ENCODE peak calls at places on chromosomes 16 and 17, in seven cellular contexts. One of them, this sample, is unnamed. For H3K36me3, the result is how much of the 10 kb centered on the place peaks cover.

GRCh38 chr16:29830774-29831173 is 10.5 kb downstream of the MVP start:
- DNase-seq in heart left ventricle: no peak
- DNase-seq in tibial artery: no peak
- DNase-seq in GM23338: no peak
- DNase-seq in astrocyte: no peak
- DNase-seq in body of pancreas: no peak
- DNase-seq in fibroblast of lung: no peak
- DNase-seq in this sample: no peak

GRCh38 chr16:28475221-28475620 is 3.1 kb upstream of the NPIPB7 start:
- DNase-seq in heart left ventricle: no peak
- DNase-seq in tibial artery: no peak
- DNase-seq in GM23338: no peak
- DNase-seq in astrocyte: no peak
- DNase-seq in body of pancreas: no peak
- DNase-seq in fibroblast of lung: no peak
- DNase-seq in this sample: no peak

GRCh38 chr17:3835410-3836229 is 10.4 kb downstream of the NCBP3 start:
- DNase-seq in heart left ventricle: peak
- DNase-seq in tibial artery: no peak
- DNase-seq in GM23338: no peak
- DNase-seq in astrocyte: no peak
- DNase-seq in body of pancreas: no peak
- DNase-seq in fibroblast of lung: no peak
- DNase-seq in this sample: no peak

GRCh38 chr16:83335076-83335475 is 472.7 kb upstream of the HSBP1 start:
- DNase-seq in heart left ventricle: no peak
- DNase-seq in tibial artery: no peak
- DNase-seq in GM23338: no peak
- DNase-seq in astrocyte: peak
- DNase-seq in body of pancreas: no peak
- DNase-seq in fibroblast of lung: peak
- DNase-seq in this sample: no peak

GRCh38 chr17:8150194-8151119 is 1.7 kb downstream of the PER1 start:
- DNase-seq in heart left ventricle: no peak
- DNase-seq in tibial artery: peak
- DNase-seq in GM23338: peak
- DNase-seq in astrocyte: no peak
- DNase-seq in body of pancreas: peak
- DNase-seq in fibroblast of lung: no peak
- DNase-seq in this sample: no peak

GRCh38 chr17:21005367-21005766 is 37.4 kb downstream of the USP22 start:
- DNase-seq in heart left ventricle: no peak
- DNase-seq in tibial artery: no peak
- DNase-seq in GM23338: no peak
- DNase-seq in astrocyte: no peak
- DNase-seq in body of pancreas: no peak
- DNase-seq in fibroblast of lung: no peak
- DNase-seq in this sample: no peak

GRCh38 chr17:59406808-59407381 is 75.4 kb downstream of the YPEL2 start:
- DNase-seq in heart left ventricle: no peak
- DNase-seq in tibial artery: no peak
- DNase-seq in GM23338: no peak
- DNase-seq in astrocyte: peak
- DNase-seq in body of pancreas: no peak
- DNase-seq in fibroblast of lung: peak
- DNase-seq in this sample: no peak

GRCh38 chr16:48350716-48351115 is 34.5 kb downstream of the SIAH1 start:
- DNase-seq in heart left ventricle: no peak
- DNase-seq in tibial artery: no peak
- DNase-seq in GM23338: no peak
- DNase-seq in astrocyte: no peak
- DNase-seq in body of pancreas: no peak
- DNase-seq in fibroblast of lung: no peak
- DNase-seq in this sample: no peak

GRCh38 chr16:61998460-61998859 is 37.8 kb downstream of the CDH8 start:
- DNase-seq in heart left ventricle: no peak
- DNase-seq in tibial artery: no peak
- DNase-seq in GM23338: no peak
- DNase-seq in astrocyte: no peak
- DNase-seq in body of pancreas: no peak
- DNase-seq in fibroblast of lung: no peak
- DNase-seq in this sample: no peak
- H3K4me3 ChIP-seq in heart left ventricle: no peak
- H3K4me3 ChIP-seq in tibial artery: no peak
- H3K4me3 ChIP-seq in GM23338: no peak
- H3K4me3 ChIP-seq in astrocyte: no peak
- H3K4me3 ChIP-seq in body of pancreas: no peak
- H3K4me3 ChIP-seq in fibroblast of lung: no peak
- H3K4me3 ChIP-seq in this sample: no peak

DNA sequence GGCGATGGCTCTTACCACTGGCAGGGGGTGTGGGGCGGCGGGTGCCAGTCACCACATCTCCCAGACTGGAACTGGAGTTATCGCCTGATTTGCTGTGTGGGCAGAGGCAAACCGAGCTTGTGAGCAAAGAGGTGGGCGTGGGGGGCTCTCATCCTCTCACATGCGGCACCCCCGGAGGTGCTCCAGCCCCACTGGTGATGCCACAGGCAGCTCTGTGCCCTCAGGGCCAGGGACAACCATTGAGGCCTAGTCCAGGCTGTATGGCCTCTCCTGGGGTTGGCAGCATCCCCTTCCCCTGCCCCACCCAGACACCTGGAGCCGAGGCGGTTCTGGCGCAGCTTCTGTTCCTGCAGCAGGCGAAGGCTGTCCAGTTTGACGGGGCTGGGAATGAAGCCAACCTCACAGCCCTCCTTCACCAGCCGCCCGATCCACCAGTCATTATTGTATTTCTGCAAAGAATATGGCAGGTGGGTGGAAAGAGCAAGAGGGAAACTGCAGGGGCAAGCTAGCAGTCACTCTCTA is 10.9 kb downstream of the CACNB1 start:
- DNase-seq in heart left ventricle: no peak
- DNase-seq in tibial artery: no peak
- DNase-seq in GM23338: no peak
- DNase-seq in astrocyte: no peak
- DNase-seq in body of pancreas: no peak
- DNase-seq in fibroblast of lung: no peak
- DNase-seq in this sample: no peak
- H3K36me3 ChIP-seq in heart left ventricle: under half
- H3K36me3 ChIP-seq in tibial artery: half or more
- H3K36me3 ChIP-seq in GM23338: under half
- H3K36me3 ChIP-seq in astrocyte: under half
- H3K36me3 ChIP-seq in body of pancreas: under half
- H3K36me3 ChIP-seq in fibroblast of lung: under half
- H3K36me3 ChIP-seq in this sample: under half

GRCh38 chr16:17461951-17462729 is 8.6 kb downstream of the XYLT1 start:
- DNase-seq in heart left ventricle: no peak
- DNase-seq in tibial artery: peak
- DNase-seq in GM23338: peak
- DNase-seq in astrocyte: no peak
- DNase-seq in body of pancreas: no peak
- DNase-seq in fibroblast of lung: no peak
- DNase-seq in this sample: no peak
- TF ChIP-seq CTCF in heart left ventricle: no peak
- TF ChIP-seq CTCF in tibial artery: no peak
- TF ChIP-seq CTCF in GM23338: peak
- TF ChIP-seq CTCF in astrocyte: no peak
- TF ChIP-seq CTCF in body of pancreas: no peak
- TF ChIP-seq CTCF in fibroblast of lung: no peak
- TF ChIP-seq CTCF in this sample: no peak

GRCh38 chr16:23700509-23700908 is 12.5 kb downstream of the ERN2 start:
- DNase-seq in heart left ventricle: no peak
- DNase-seq in tibial artery: no peak
- DNase-seq in GM23338: peak
- DNase-seq in astrocyte: no peak
- DNase-seq in body of pancreas: no peak
- DNase-seq in fibroblast of lung: no peak
- DNase-seq in this sample: no peak
- H3K4me3 ChIP-seq in heart left ventricle: no peak
- H3K4me3 ChIP-seq in tibial artery: no peak
- H3K4me3 ChIP-seq in GM23338: no peak
- H3K4me3 ChIP-seq in astrocyte: no peak
- H3K4me3 ChIP-seq in body of pancreas: no peak
- H3K4me3 ChIP-seq in fibroblast of lung: no peak
- H3K4me3 ChIP-seq in this sample: no peak